ENCODE peak calls at places on chromosomes 5 and 9, in nine cellular contexts. X is endodermal cell; S is lung; A is AG04450; L is NCI-H774; Q is naive thymus-derived CD4-positive, alpha-beta T cell; N is stimulated activated CD8-positive, alpha-beta memory T cell treated with anti-CD3 and anti-CD28 coated beads, Interleukin-2, amount 100 ng/mL, for 1 hour; Y is stromal cell of bone marrow; K is amniotic stem cell. T is an unnamed sample.

GRCh38 chr5:172173771-172174170 is 14.3 kb downstream of the STK10 start:
- DNase-seq in S (no peak), Y (no peak), Q (peak; percentile 28), L (no peak), K (no peak), X (no peak), A (no peak), N (peak; percentile 44), T (peak; percentile 91)

GRCh38 chr5:10801931-10802674 is 41.1 kb upstream of the DAP start:
- DNase-seq in A (no peak), Q (no peak), X (peak; percentile 66), N (no peak), S (no peak), Y (no peak), K (no peak), L (no peak), T (no peak)

GRCh38 chr5:87844449-87844848 is 424.2 kb downstream of the TMEM161B start:
- DNase-seq in A (no peak), X (no peak), S (no peak), N (no peak), K (no peak), Q (no peak), Y (no peak), L (no peak), T (no peak)

GRCh38 chr9:134929560-134930158 is 11.9 kb upstream of the FCN1 start:
- DNase-seq in N (no peak), A (no peak), K (no peak), X (no peak), Q (no peak), Y (no peak), L (no peak), S (no peak), T (no peak)

GRCh38 chr5:116382025-116382873 is 192.4 kb downstream of the SEMA6A start:
- DNase-seq in N (no peak), K (no peak), S (no peak), X (no peak), L (no peak), Q (no peak), Y (no peak), A (no peak), T (no peak)

GRCh38 chr5:180090098-180090768 is 18.7 kb upstream of the RNF130 start:
- DNase-seq in K (no peak), X (peak; percentile 97), L (peak; percentile 55), N (peak; percentile 64), A (peak; percentile 20), S (peak; percentile 60), Y (peak; percentile 38), Q (peak; percentile 85), T (peak; percentile 56)

GRCh38 chr5:9903806-9904205 is 273.7 kb upstream of the TAS2R1 start:
- DNase-seq in A (no peak), L (peak; percentile 76), X (no peak), Q (no peak), Y (no peak), N (no peak), S (no peak), K (no peak), T (peak; percentile 81)

GRCh38 chr9:16704489-16705111 is 165.9 kb downstream of the BNC2 start:
- DNase-seq in A (peak; percentile 55), K (no peak), S (no peak), N (no peak), Y (peak; percentile 54), L (no peak), X (peak; percentile 73), Q (no peak), T (no peak)

GRCh38 chr9:124779368-124780059 is 2.6 kb downstream of the OLFML2A start:
- DNase-seq in S (no peak), Q (no peak), Y (peak; percentile 79), L (no peak), K (peak; percentile 49), X (peak; percentile 94), N (no peak), A (peak; percentile 99), T (peak; percentile 97)

GRCh38 chr9:99129091-99129490 is 24.2 kb downstream of the TGFBR1 start:
- DNase-seq in N (no peak), A (no peak), S (no peak), L (no peak), Y (no peak), X (no peak), Q (peak; percentile 40), K (no peak), T (no peak)

GRCh38 chr5:53246042-53246836 is 136.7 kb upstream of the MOCS2 start:
- DNase-seq in Y (peak; percentile 49), Q (no peak), N (no peak), X (no peak), S (no peak), K (peak; percentile 22), L (no peak), A (peak; percentile 81), T (peak; percentile 89)

GRCh38 chr9:110048976-110049698 is 158.8 kb downstream of the C9orf152 start:
- DNase-seq in A (no peak), L (no peak), Q (peak; percentile 18), K (no peak), X (peak; percentile 75), N (no peak), S (peak; percentile 31), Y (no peak), T (peak; percentile 45)

GRCh38 chr9:84935528-84936117 is 266.1 kb downstream of the NTRK2 start:
- DNase-seq in Y (no peak), Q (no peak), N (no peak), A (no peak), S (no peak), L (no peak), X (no peak), K (no peak), T (no peak)